ENCODE peak calls at places on chromosome 10, in four cellular contexts. One of them, this sample, is unnamed.

GRCh38 chr10:350981-351501 is 215.8 kb downstream of the ZMYND11 start:
- DNase-seq in posterior vena cava: no peak
- DNase-seq in frontal cortex: no peak
- DNase-seq in H4: no peak
- DNase-seq in this sample: no peak

GRCh38 chr10:102629661-102630614 is 14.3 kb upstream of the TRIM8 start:
- DNase-seq in H4: peak; percentile 82
- DNase-seq in posterior vena cava: peak; percentile 68
- DNase-seq in frontal cortex: no peak
- DNase-seq in this sample: peak; percentile 82

GRCh38 chr10:69348824-69349541 is 67.7 kb downstream of the TACR2 start:
- DNase-seq in H4: peak; percentile 56
- DNase-seq in frontal cortex: no peak
- DNase-seq in posterior vena cava: peak; percentile 87
- DNase-seq in this sample: peak; percentile 78

GRCh38 chr10:77392236-77392721 is 245.3 kb downstream of the KCNMA1 start:
- DNase-seq in H4: no peak
- DNase-seq in frontal cortex: no peak
- DNase-seq in posterior vena cava: no peak
- DNase-seq in this sample: peak; percentile 26

GRCh38 chr10:23310443-23310842 is 34.2 kb downstream of the C10orf67 start:
- DNase-seq in H4: no peak
- DNase-seq in posterior vena cava: no peak
- DNase-seq in frontal cortex: no peak
- DNase-seq in this sample: no peak

GRCh38 chr10:95333997-95334792 is 43.4 kb upstream of the PDLIM1 start:
- DNase-seq in posterior vena cava: peak; percentile 91
- DNase-seq in frontal cortex: no peak
- DNase-seq in H4: peak; percentile 91
- DNase-seq in this sample: peak; percentile 84

GRCh38 chr10:102312683-102313082 is 67.4 kb downstream of the GBF1 start:
- DNase-seq in H4: no peak
- DNase-seq in frontal cortex: no peak
- DNase-seq in posterior vena cava: no peak
- DNase-seq in this sample: no peak

GRCh38 chr10:46096909-46097575 is 51.0 kb upstream of the MSMB start:
- DNase-seq in frontal cortex: no peak
- DNase-seq in H4: no peak
- DNase-seq in posterior vena cava: no peak
- DNase-seq in this sample: no peak

GRCh38 chr10:127088908-127089307 is 107.5 kb downstream of the INSYN2A start:
- DNase-seq in frontal cortex: no peak
- DNase-seq in H4: no peak
- DNase-seq in posterior vena cava: no peak
- DNase-seq in this sample: no peak

GRCh38 chr10:73920084-73920483 is 9.2 kb downstream of the PLAU start:
- DNase-seq in H4: no peak
- DNase-seq in posterior vena cava: no peak
- DNase-seq in frontal cortex: no peak
- DNase-seq in this sample: no peak

GRCh38 chr10:986881-987634 is 1.2 kb upstream of the GTPBP4 start:
- DNase-seq in posterior vena cava: peak; percentile 48
- DNase-seq in H4: no peak
- DNase-seq in frontal cortex: no peak
- DNase-seq in this sample: peak; percentile 71